ENCODE peak calls at places on chromosomes 6 and 20, in nine cellular contexts. One of them, this sample, is unnamed.

GRCh38 chr6:27144740-27145079 is 102.8 kb upstream of the PRSS16 start:
- DNase-seq in BJ: no peak
- DNase-seq in Peyer's patch: no peak
- DNase-seq in CD8-positive, alpha-beta T cell: no peak
- DNase-seq in sigmoid colon: no peak
- DNase-seq in cardiac fibroblast: no peak
- DNase-seq in left ventricle myocardium inferior: no peak
- DNase-seq in tibial nerve: no peak
- DNase-seq in tibial artery: no peak
- DNase-seq in this sample: no peak

GRCh38 chr20:60035-60918 is 27.2 kb upstream of the DEFB125 start:
- DNase-seq in BJ: no peak
- DNase-seq in left ventricle myocardium inferior: no peak
- DNase-seq in CD8-positive, alpha-beta T cell: no peak
- DNase-seq in cardiac fibroblast: peak
- DNase-seq in Peyer's patch: no peak
- DNase-seq in sigmoid colon: no peak
- DNase-seq in tibial nerve: no peak
- DNase-seq in tibial artery: no peak
- DNase-seq in this sample: no peak

GRCh38 chr20:2698186-2698817 is 5.7 kb downstream of the EBF4 start:
- DNase-seq in left ventricle myocardium inferior: no peak
- DNase-seq in BJ: no peak
- DNase-seq in cardiac fibroblast: no peak
- DNase-seq in tibial artery: peak
- DNase-seq in sigmoid colon: peak
- DNase-seq in CD8-positive, alpha-beta T cell: no peak
- DNase-seq in Peyer's patch: no peak
- DNase-seq in tibial nerve: no peak
- DNase-seq in this sample: no peak

GRCh38 chr6:49744259-49744658 is at the start of gene CRISP3:
- DNase-seq in BJ: no peak
- DNase-seq in Peyer's patch: no peak
- DNase-seq in CD8-positive, alpha-beta T cell: no peak
- DNase-seq in tibial artery: no peak
- DNase-seq in cardiac fibroblast: no peak
- DNase-seq in sigmoid colon: no peak
- DNase-seq in tibial nerve: no peak
- DNase-seq in left ventricle myocardium inferior: no peak
- DNase-seq in this sample: no peak

GRCh38 chr6:115712562-115712961 is 348.1 kb downstream of the FRK start:
- DNase-seq in cardiac fibroblast: no peak
- DNase-seq in left ventricle myocardium inferior: no peak
- DNase-seq in tibial artery: no peak
- DNase-seq in tibial nerve: no peak
- DNase-seq in Peyer's patch: no peak
- DNase-seq in sigmoid colon: no peak
- DNase-seq in BJ: no peak
- DNase-seq in CD8-positive, alpha-beta T cell: no peak
- DNase-seq in this sample: no peak

GRCh38 chr6:134363323-134364039 is 45.6 kb upstream of the SGK1 start:
- DNase-seq in Peyer's patch: no peak
- DNase-seq in CD8-positive, alpha-beta T cell: no peak
- DNase-seq in BJ: peak
- DNase-seq in sigmoid colon: no peak
- DNase-seq in cardiac fibroblast: peak
- DNase-seq in tibial nerve: no peak
- DNase-seq in tibial artery: no peak
- DNase-seq in left ventricle myocardium inferior: no peak
- DNase-seq in this sample: peak

GRCh38 chr20:56468317-56469076 is at the start of gene RTF2:
- DNase-seq in BJ: peak
- DNase-seq in tibial nerve: peak
- DNase-seq in cardiac fibroblast: peak
- DNase-seq in tibial artery: peak
- DNase-seq in sigmoid colon: peak
- DNase-seq in left ventricle myocardium inferior: peak
- DNase-seq in Peyer's patch: peak
- DNase-seq in CD8-positive, alpha-beta T cell: peak
- DNase-seq in this sample: peak

GRCh38 chr6:101666256-101666655 is 272.7 kb downstream of the GRIK2 start:
- DNase-seq in sigmoid colon: no peak
- DNase-seq in tibial artery: no peak
- DNase-seq in BJ: peak
- DNase-seq in cardiac fibroblast: peak
- DNase-seq in tibial nerve: no peak
- DNase-seq in Peyer's patch: no peak
- DNase-seq in CD8-positive, alpha-beta T cell: no peak
- DNase-seq in left ventricle myocardium inferior: no peak
- DNase-seq in this sample: peak

GRCh38 chr20:57244627-57245214 is 21.7 kb downstream of the BMP7 start:
- DNase-seq in sigmoid colon: no peak
- DNase-seq in tibial nerve: no peak
- DNase-seq in BJ: no peak
- DNase-seq in CD8-positive, alpha-beta T cell: no peak
- DNase-seq in left ventricle myocardium inferior: no peak
- DNase-seq in Peyer's patch: no peak
- DNase-seq in tibial artery: no peak
- DNase-seq in cardiac fibroblast: no peak
- DNase-seq in this sample: no peak

GRCh38 chr6:12009904-12010634 is 2.0 kb upstream of the HIVEP1 start:
- DNase-seq in left ventricle myocardium inferior: no peak
- DNase-seq in BJ: no peak
- DNase-seq in sigmoid colon: no peak
- DNase-seq in cardiac fibroblast: peak
- DNase-seq in tibial nerve: no peak
- DNase-seq in CD8-positive, alpha-beta T cell: no peak
- DNase-seq in tibial artery: no peak
- DNase-seq in Peyer's patch: no peak
- DNase-seq in this sample: peak

GRCh38 chr6:1385129-1386042 is 4.0 kb upstream of the FOXF2 start:
- DNase-seq in tibial artery: no peak
- DNase-seq in sigmoid colon: no peak
- DNase-seq in CD8-positive, alpha-beta T cell: no peak
- DNase-seq in tibial nerve: no peak
- DNase-seq in BJ: no peak
- DNase-seq in cardiac fibroblast: no peak
- DNase-seq in Peyer's patch: no peak
- DNase-seq in left ventricle myocardium inferior: no peak
- DNase-seq in this sample: no peak

GRCh38 chr20:1860446-1860845 is 34.8 kb upstream of the SIRPA start:
- DNase-seq in tibial artery: no peak
- DNase-seq in sigmoid colon: no peak
- DNase-seq in tibial nerve: no peak
- DNase-seq in Peyer's patch: no peak
- DNase-seq in left ventricle myocardium inferior: no peak
- DNase-seq in BJ: no peak
- DNase-seq in CD8-positive, alpha-beta T cell: no peak
- DNase-seq in cardiac fibroblast: peak
- DNase-seq in this sample: no peak

GRCh38 chr6:156507106-156507505 is 270.1 kb upstream of the ARID1B start:
- DNase-seq in CD8-positive, alpha-beta T cell: no peak
- DNase-seq in tibial artery: no peak
- DNase-seq in tibial nerve: no peak
- DNase-seq in BJ: no peak
- DNase-seq in cardiac fibroblast: no peak
- DNase-seq in left ventricle myocardium inferior: no peak
- DNase-seq in Peyer's patch: no peak
- DNase-seq in sigmoid colon: no peak
- DNase-seq in this sample: no peak

GRCh38 chr6:135304883-135305282 is 123.8 kb downstream of the MYB start:
- DNase-seq in BJ: no peak
- DNase-seq in cardiac fibroblast: no peak
- DNase-seq in sigmoid colon: no peak
- DNase-seq in tibial artery: no peak
- DNase-seq in tibial nerve: no peak
- DNase-seq in CD8-positive, alpha-beta T cell: no peak
- DNase-seq in left ventricle myocardium inferior: no peak
- DNase-seq in Peyer's patch: no peak
- DNase-seq in this sample: no peak

DNA sequence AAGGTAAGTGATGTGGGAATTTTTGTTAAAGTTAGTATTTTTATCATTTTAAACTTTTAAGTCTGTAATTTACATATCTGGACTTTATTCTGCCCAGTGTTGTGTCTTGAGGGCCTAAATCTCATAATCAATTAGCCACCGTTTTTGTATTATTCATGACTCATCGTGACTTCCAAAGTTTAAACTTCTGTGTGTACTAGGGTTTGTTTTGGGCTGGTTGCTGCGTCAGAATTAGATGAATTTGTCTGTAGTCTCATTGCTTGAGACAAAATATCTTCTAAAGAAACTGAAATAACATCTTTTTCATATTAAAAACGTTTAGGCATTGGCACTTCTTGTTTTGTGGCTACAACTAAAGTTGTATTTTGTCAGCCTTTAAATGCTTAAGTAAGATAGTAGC is 41.3 kb downstream of the CDYL start:
- DNase-seq in cardiac fibroblast: no peak
- DNase-seq in BJ: no peak
- DNase-seq in CD8-positive, alpha-beta T cell: no peak
- DNase-seq in sigmoid colon: no peak
- DNase-seq in tibial artery: no peak
- DNase-seq in tibial nerve: no peak
- DNase-seq in left ventricle myocardium inferior: no peak
- DNase-seq in Peyer's patch: no peak
- DNase-seq in this sample: no peak
- H3K4me3 ChIP-seq in cardiac fibroblast: no peak
- H3K4me3 ChIP-seq in BJ: no peak
- H3K4me3 ChIP-seq in CD8-positive, alpha-beta T cell: no peak
- H3K4me3 ChIP-seq in sigmoid colon: no peak
- H3K4me3 ChIP-seq in tibial artery: no peak
- H3K4me3 ChIP-seq in tibial nerve: no peak
- H3K4me3 ChIP-seq in left ventricle myocardium inferior: no peak
- H3K4me3 ChIP-seq in Peyer's patch: no peak
- H3K4me3 ChIP-seq in this sample: no peak

DNA sequence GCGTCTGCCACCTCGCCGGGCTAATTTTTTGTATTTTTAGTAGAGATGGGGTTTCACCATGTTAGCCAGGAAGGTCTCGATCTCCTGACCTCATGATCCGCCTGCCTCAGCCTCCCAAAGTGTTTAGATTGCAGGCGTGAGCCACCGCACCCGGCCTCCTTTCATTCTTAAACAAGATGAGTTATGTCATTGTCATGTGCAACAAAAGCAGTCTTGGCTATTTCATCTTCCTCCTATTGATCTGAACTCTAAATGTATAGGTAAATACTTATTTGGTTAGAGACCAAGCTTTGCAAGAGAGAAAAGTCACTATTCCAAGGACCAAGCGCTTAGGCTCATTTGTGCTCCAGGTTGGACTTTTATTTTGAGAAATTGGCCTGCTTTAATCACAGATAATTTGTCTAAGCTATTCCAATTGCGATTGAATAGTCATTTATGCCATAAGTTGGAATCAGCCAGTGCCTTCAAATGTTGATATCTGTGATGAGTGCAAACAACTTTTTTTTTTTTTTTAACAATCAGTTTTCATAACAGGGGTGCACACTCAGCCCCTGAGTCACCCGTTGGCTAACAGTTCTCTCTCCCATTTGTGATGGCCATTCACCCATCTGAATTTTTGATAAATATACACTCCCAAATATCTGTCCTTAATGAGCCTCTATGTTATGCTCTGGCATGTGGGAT is 167.3 kb downstream of the BCAS1 start:
- DNase-seq in Peyer's patch: no peak
- DNase-seq in tibial artery: peak
- DNase-seq in cardiac fibroblast: peak
- DNase-seq in tibial nerve: no peak
- DNase-seq in sigmoid colon: no peak
- DNase-seq in CD8-positive, alpha-beta T cell: no peak
- DNase-seq in left ventricle myocardium inferior: no peak
- DNase-seq in BJ: no peak
- DNase-seq in this sample: no peak
- H3K4me3 ChIP-seq in Peyer's patch: no peak
- H3K4me3 ChIP-seq in tibial artery: no peak
- H3K4me3 ChIP-seq in cardiac fibroblast: no peak
- H3K4me3 ChIP-seq in tibial nerve: no peak
- H3K4me3 ChIP-seq in sigmoid colon: no peak
- H3K4me3 ChIP-seq in CD8-positive, alpha-beta T cell: no peak
- H3K4me3 ChIP-seq in left ventricle myocardium inferior: no peak
- H3K4me3 ChIP-seq in BJ: no peak
- H3K4me3 ChIP-seq in this sample: no peak

GRCh38 chr20:29410805-29411457 is 1846.5 kb upstream of the DEFB115 start:
- DNase-seq in cardiac fibroblast: no peak
- DNase-seq in left ventricle myocardium inferior: no peak
- DNase-seq in CD8-positive, alpha-beta T cell: no peak
- DNase-seq in sigmoid colon: no peak
- DNase-seq in Peyer's patch: no peak
- DNase-seq in tibial artery: no peak
- DNase-seq in tibial nerve: no peak
- DNase-seq in BJ: no peak
- DNase-seq in this sample: no peak

GRCh38 chr20:29408034-29408695 is 1849.3 kb upstream of the DEFB115 start:
- DNase-seq in tibial artery: no peak
- DNase-seq in Peyer's patch: no peak
- DNase-seq in CD8-positive, alpha-beta T cell: no peak
- DNase-seq in sigmoid colon: no peak
- DNase-seq in tibial nerve: no peak
- DNase-seq in cardiac fibroblast: no peak
- DNase-seq in left ventricle myocardium inferior: no peak
- DNase-seq in BJ: no peak
- DNase-seq in this sample: no peak

GRCh38 chr20:29409833-29410804 is 1847.3 kb upstream of the DEFB115 start:
- DNase-seq in CD8-positive, alpha-beta T cell: no peak
- DNase-seq in BJ: no peak
- DNase-seq in cardiac fibroblast: no peak
- DNase-seq in left ventricle myocardium inferior: no peak
- DNase-seq in sigmoid colon: no peak
- DNase-seq in tibial artery: no peak
- DNase-seq in Peyer's patch: peak
- DNase-seq in tibial nerve: no peak
- DNase-seq in this sample: no peak
- H3K4me3 ChIP-seq in CD8-positive, alpha-beta T cell: no peak
- H3K4me3 ChIP-seq in BJ: no peak
- H3K4me3 ChIP-seq in cardiac fibroblast: no peak
- H3K4me3 ChIP-seq in left ventricle myocardium inferior: no peak
- H3K4me3 ChIP-seq in sigmoid colon: no peak
- H3K4me3 ChIP-seq in tibial artery: peak
- H3K4me3 ChIP-seq in Peyer's patch: no peak
- H3K4me3 ChIP-seq in tibial nerve: no peak
- H3K4me3 ChIP-seq in this sample: no peak

DNA sequence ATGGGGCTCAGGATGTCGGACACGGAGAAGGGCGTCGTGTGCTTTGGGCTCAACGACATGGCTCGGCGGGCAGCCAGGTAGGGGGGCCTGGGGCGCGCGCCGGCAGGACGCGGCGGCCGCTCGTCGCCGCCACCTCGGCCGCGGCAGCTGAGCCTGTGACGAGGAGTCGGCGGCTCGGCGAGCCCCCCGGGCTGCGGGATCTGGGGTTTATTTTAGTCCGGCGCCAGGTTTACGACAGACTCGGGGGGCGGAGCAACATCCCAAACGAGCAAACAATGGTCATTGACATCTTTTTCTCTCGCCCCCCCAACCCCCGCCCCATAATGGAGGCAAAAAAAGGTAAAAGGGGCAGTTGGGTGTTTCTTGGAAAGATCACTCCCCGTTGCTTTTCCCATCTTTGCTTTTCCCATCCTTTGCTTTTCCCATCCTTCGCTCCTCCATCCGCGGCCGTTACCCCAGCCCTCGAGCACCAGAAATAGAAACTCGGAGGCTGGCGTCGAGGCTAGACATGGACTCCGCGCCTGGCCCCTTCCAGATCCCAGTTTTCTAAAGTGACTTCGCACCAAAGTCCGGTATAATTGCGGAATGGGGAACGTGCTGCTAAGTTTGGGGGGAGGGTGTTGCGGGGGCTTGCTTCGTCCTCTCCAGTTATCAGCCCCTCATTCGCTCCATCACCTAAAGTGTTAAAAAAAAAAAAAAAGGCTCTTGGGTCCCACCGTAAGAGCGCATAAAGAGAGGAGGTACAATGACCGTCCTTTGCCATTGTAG is at the start of gene NKX2-4:
- DNase-seq in tibial artery: no peak
- DNase-seq in CD8-positive, alpha-beta T cell: no peak
- DNase-seq in sigmoid colon: no peak
- DNase-seq in cardiac fibroblast: no peak
- DNase-seq in BJ: no peak
- DNase-seq in tibial nerve: no peak
- DNase-seq in left ventricle myocardium inferior: no peak
- DNase-seq in Peyer's patch: no peak
- DNase-seq in this sample: no peak
- H3K4me3 ChIP-seq in tibial artery: peak
- H3K4me3 ChIP-seq in CD8-positive, alpha-beta T cell: no peak
- H3K4me3 ChIP-seq in sigmoid colon: no peak
- H3K4me3 ChIP-seq in cardiac fibroblast: no peak
- H3K4me3 ChIP-seq in BJ: no peak
- H3K4me3 ChIP-seq in tibial nerve: no peak
- H3K4me3 ChIP-seq in left ventricle myocardium inferior: peak
- H3K4me3 ChIP-seq in Peyer's patch: peak
- H3K4me3 ChIP-seq in this sample: no peak